ENCODE peak calls at places on chromosomes 4 and X, in six cellular contexts. G, P, L, J, D and Y are unnamed samples.

GRCh38 chrX:37409278-37409677 is 60.1 kb downstream of the PRRG1 start:
- DNase-seq in G (no peak), P (no peak), L (no peak), J (no peak), D (no peak), Y (no peak)

GRCh38 chr4:6105311-6105911 is 87.2 kb upstream of the C4orf50 start:
- DNase-seq in G (no peak), P (no peak), L (no peak), J (no peak), D (no peak), Y (peak)

GRCh38 chr4:166277851-166278250 is 404.8 kb downstream of the TLL1 start:
- DNase-seq in G (no peak), P (no peak), L (no peak), J (no peak), D (no peak), Y (no peak)

GRCh38 chrX:129115104-129115503 is 408.2 kb downstream of the SMARCA1 start:
- DNase-seq in G (no peak), P (no peak), L (no peak), J (peak), D (peak), Y (no peak)

GRCh38 chrX:130165181-130165702 is 399 bp downstream of the AIFM1 start:
- DNase-seq in G (no peak), P (no peak), L (no peak), J (peak), D (no peak), Y (no peak)

GRCh38 chr4:163107754-163108153 is 58.9 kb downstream of the NAF1 start:
- DNase-seq in G (no peak), P (no peak), L (no peak), J (peak), D (no peak), Y (no peak)

GRCh38 chrX:130170752-130171445 is 863 bp upstream of the RAB33A start:
- DNase-seq in G (peak), P (no peak), L (peak), J (peak), D (peak), Y (peak)

GRCh38 chrX:153551135-153551534 is 33.7 kb downstream of the ATP2B3 start:
- DNase-seq in G (no peak), P (peak), L (no peak), J (peak), D (no peak), Y (no peak)

GRCh38 chrX:48580662-48581061 is 6.4 kb downstream of the RBM3 start:
- DNase-seq in G (no peak), P (no peak), L (no peak), J (no peak), D (no peak), Y (no peak)

GRCh38 chrX:68681443-68681941 is 34.0 kb downstream of the STARD8 start:
- DNase-seq in G (no peak), P (no peak), L (no peak), J (peak), D (no peak), Y (no peak)

GRCh38 chrX:54419559-54420302 is 20.5 kb upstream of the TSR2 start:
- DNase-seq in G (no peak), P (no peak), L (no peak), J (no peak), D (no peak), Y (peak)

GRCh38 chr4:54296548-54297203 is 67.6 kb downstream of the PDGFRA start:
- DNase-seq in G (no peak), P (no peak), L (no peak), J (no peak), D (no peak), Y (no peak)

GRCh38 chr4:99300934-99301333 is 10.1 kb upstream of the ADH1A start:
- DNase-seq in G (no peak), P (peak), L (peak), J (peak), D (no peak), Y (no peak)

GRCh38 chrX:119503484-119503861 is 35.2 kb downstream of the SLC25A5 start:
- DNase-seq in G (no peak), P (peak), L (no peak), J (peak), D (no peak), Y (no peak)

GRCh38 chr4:72569719-72570235 is 756 bp upstream of the ADAMTS3 start:
- DNase-seq in G (no peak), P (no peak), L (no peak), J (no peak), D (no peak), Y (no peak)

GRCh38 chr4:105637409-105638258 is 70.9 kb downstream of the INTS12 start:
- DNase-seq in G (no peak), P (no peak), L (peak), J (peak), D (peak), Y (no peak)

GRCh38 chr4:141329174-141329569 is 108.5 kb downstream of the ZNF330 start:
- DNase-seq in G (no peak), P (peak), L (no peak), J (no peak), D (no peak), Y (no peak)

GRCh38 chr4:154189346-154189745 is 302.3 kb downstream of the DCHS2 start:
- DNase-seq in G (no peak), P (no peak), L (no peak), J (no peak), D (no peak), Y (no peak)

GRCh38 chr4:127400736-127401346 is 231.9 kb upstream of the INTU start:
- DNase-seq in G (no peak), P (peak), L (no peak), J (peak), D (peak), Y (peak)

GRCh38 chrX:155148724-155149537 is 67.3 kb upstream of the VBP1 start:
- DNase-seq in G (no peak), P (no peak), L (no peak), J (peak), D (peak), Y (peak)

GRCh38 chrX:1330605-1331004 is 6.0 kb upstream of the IL3RA start:
- DNase-seq in G (no peak), P (no peak), L (no peak), J (no peak), D (no peak), Y (no peak)

GRCh38 chrX:85052636-85053343 is 49.1 kb downstream of the APOOL start:
- DNase-seq in G (no peak), P (peak), L (no peak), J (peak), D (no peak), Y (no peak)

GRCh38 chrX:1911401-1912131 is 296.7 kb downstream of the ASMT start:
- DNase-seq in G (no peak), P (no peak), L (no peak), J (no peak), D (no peak), Y (no peak)

GRCh38 chr4:53478671-53479456 is 101.4 kb downstream of the FIP1L1 start:
- DNase-seq in G (no peak), P (peak), L (no peak), J (peak), D (no peak), Y (no peak)

GRCh38 chrX:54950730-54951375 is 30.2 kb downstream of the TRO start:
- DNase-seq in G (no peak), P (no peak), L (no peak), J (no peak), D (no peak), Y (no peak)

GRCh38 chr4:173247316-173247715 is 78.7 kb downstream of the GALNT7 start:
- DNase-seq in G (no peak), P (no peak), L (no peak), J (no peak), D (no peak), Y (no peak)